ENCODE peak calls at places on chromosomes 5 and 9, in five cellular contexts. U is fibroblast of the aortic adventitia, A is HFF-Myc, G is tibial nerve, R is astrocyte. Q is an unnamed sample.

GRCh38 chr9:13020141-13020540 is 245.3 kb downstream of the LURAP1L start:
- DNase-seq in U (peak; percentile 64), G (no peak), R (no peak), A (no peak), Q (peak; percentile 37)

GRCh38 chr5:13976867-13977479 is 32.5 kb upstream of the DNAH5 start:
- DNase-seq in G (no peak), U (peak; percentile 49), R (peak; percentile 45), A (peak; percentile 22), Q (peak; percentile 50)

GRCh38 chr9:122941560-122942234 is 877 bp downstream of the RABGAP1 start:
- DNase-seq in A (no peak), U (peak; percentile 60), R (peak; percentile 70), G (no peak), Q (peak; percentile 73)

GRCh38 chr5:104024538-104024937 is 461.9 kb upstream of the NUDT12 start:
- DNase-seq in A (no peak), G (no peak), R (no peak), U (no peak), Q (no peak)

GRCh38 chr9:30103647-30104394 is 2280.6 kb upstream of the ACO1 start:
- DNase-seq in G (no peak), R (no peak), U (no peak), A (no peak), Q (no peak)

GRCh38 chr9:23830949-23831730 is 5.1 kb upstream of the ELAVL2 start:
- DNase-seq in A (no peak), R (no peak), G (no peak), U (no peak), Q (no peak)

GRCh38 chr9:73577867-73578266 is 426.2 kb downstream of the ANXA1 start:
- DNase-seq in G (no peak), U (peak; percentile 27), A (no peak), R (peak; percentile 61), Q (peak; percentile 2)

GRCh38 chr9:105901514-105902109 is 207.3 kb downstream of the TMEM38B start:
- DNase-seq in R (peak; percentile 6), A (no peak), G (no peak), U (no peak), Q (peak; percentile 17)

GRCh38 chr5:167710444-167711025 is 580.9 kb upstream of the WWC1 start:
- DNase-seq in A (no peak), U (no peak), R (peak; percentile 72), G (no peak), Q (peak; percentile 69)

GRCh38 chr5:173970878-173971650 is 17.9 kb upstream of the C5orf47 start:
- DNase-seq in U (no peak), G (no peak), R (no peak), A (no peak), Q (peak; percentile 12)

GRCh38 chr9:20048985-20049384 is 260.1 kb upstream of the SLC24A2 start:
- DNase-seq in U (no peak), A (no peak), R (no peak), G (no peak), Q (no peak)

GRCh38 chr5:149546974-149547373 is 4.3 kb downstream of the CSNK1A1 start:
- DNase-seq in R (no peak), A (no peak), U (no peak), G (no peak), Q (no peak)

GRCh38 chr9:131709741-131710499 is 30.0 kb downstream of the RAPGEF1 start:
- DNase-seq in R (peak; percentile 59), U (peak; percentile 27), G (no peak), A (no peak), Q (peak; percentile 50)

GRCh38 chr9:32928912-32929311 is 72.5 kb downstream of the APTX start:
- DNase-seq in G (no peak), A (no peak), R (no peak), U (no peak), Q (no peak)

GRCh38 chr5:67476531-67476930 is 279.9 kb upstream of the CD180 start:
- DNase-seq in G (no peak), A (peak; percentile 39), U (no peak), R (peak; percentile 16), Q (peak; percentile 77)

GRCh38 chr5:119071573-119071874 is 637 bp downstream of the DMXL1 start:
- DNase-seq in U (no peak), R (no peak), G (no peak), A (no peak), Q (peak; percentile 16)

GRCh38 chr5:138790684-138791083 is 37.5 kb downstream of the CTNNA1 start:
- DNase-seq in U (no peak), A (no peak), G (no peak), R (peak; percentile 36), Q (no peak)

GRCh38 chr5:138784590-138784989 is 31.4 kb downstream of the CTNNA1 start:
- DNase-seq in U (peak; percentile 78), G (no peak), R (peak; percentile 67), A (no peak), Q (peak; percentile 67)

GRCh38 chr5:138792181-138792808 is 39.1 kb downstream of the CTNNA1 start:
- DNase-seq in A (no peak), G (no peak), R (peak; percentile 74), U (no peak), Q (peak; percentile 30)

GRCh38 chr5:138793481-138794010 is 40.3 kb downstream of the CTNNA1 start:
- DNase-seq in G (no peak), U (peak; percentile 40), A (no peak), R (no peak), Q (peak; percentile 44)

DNA sequence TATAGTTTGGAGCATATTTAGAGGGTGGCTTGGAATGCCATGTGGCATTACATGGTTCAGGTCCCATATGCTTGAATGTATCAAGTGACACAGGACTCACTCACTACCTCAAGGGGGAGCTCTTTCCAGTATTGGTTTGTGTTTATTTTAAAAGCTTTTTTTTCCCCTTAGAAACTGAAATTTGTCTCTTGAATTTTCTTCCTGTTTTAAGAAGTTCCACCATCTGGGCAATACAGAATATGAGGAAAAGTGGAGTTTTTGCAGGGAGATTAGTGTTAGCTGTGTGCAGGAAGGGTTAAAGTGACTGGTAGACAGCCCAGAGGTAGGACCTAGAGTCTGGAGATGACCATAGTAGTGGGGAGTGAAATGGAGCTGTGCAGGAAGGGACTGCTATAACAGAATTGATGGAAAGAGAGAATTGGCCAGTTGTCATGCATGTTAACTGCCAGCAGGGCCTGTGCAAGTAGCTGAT is 36.6 kb downstream of the CTNNA1 start:
- DNase-seq in A (peak; percentile 47), R (no peak), U (peak; percentile 43), G (no peak), Q (peak; percentile 28)
- TF ChIP-seq CTCF in A (peak; percentile 65), R (peak; percentile 45), U (peak; percentile 61), G (peak; percentile 43), Q (peak; percentile 61)

GRCh38 chr9:135338546-135338945 is 141.0 kb upstream of the PPP1R26 start:
- DNase-seq in A (no peak), G (no peak), U (no peak), R (no peak), Q (no peak)

GRCh38 chr9:135340726-135341475 is 138.7 kb upstream of the PPP1R26 start:
- DNase-seq in R (no peak), G (no peak), A (no peak), U (no peak), Q (no peak)

GRCh38 chr9:135341612-135342169 is 137.9 kb upstream of the PPP1R26 start:
- DNase-seq in R (no peak), G (no peak), U (no peak), A (no peak), Q (no peak)

GRCh38 chr9:135340143-135340655 is 139.4 kb upstream of the PPP1R26 start:
- DNase-seq in R (no peak), G (no peak), A (no peak), U (no peak), Q (no peak)

DNA sequence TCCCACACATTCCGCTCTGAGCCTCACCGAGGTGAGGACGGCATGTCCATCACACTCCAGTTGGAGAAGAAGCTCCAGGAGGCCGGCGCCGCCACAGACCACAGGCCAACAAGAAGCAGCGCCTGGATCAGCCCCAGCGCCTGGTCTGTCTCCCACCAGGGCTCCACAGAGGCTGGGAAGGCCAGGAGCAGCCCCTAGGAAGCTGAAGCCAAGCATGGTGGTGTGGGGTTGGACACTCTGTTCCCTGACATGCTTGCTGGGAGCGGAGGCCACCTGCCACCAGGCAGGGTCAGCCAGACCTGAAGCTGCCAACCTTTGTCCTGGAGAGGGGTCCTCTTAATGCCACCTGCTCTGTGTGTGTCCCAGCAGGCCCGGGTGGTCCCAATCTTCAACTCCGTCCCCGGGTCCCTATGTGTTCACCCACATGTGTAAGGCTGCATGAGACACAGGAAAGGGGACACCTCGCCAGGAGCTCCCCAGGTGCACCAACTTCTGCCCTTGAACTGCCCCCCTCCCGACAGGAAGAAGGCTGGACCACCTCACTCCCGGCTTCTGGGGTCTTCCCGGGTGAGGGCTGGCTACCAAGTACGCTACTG is 140.1 kb upstream of the PPP1R26 start:
- DNase-seq in R (no peak), G (no peak), U (no peak), A (no peak), Q (no peak)
- H3K4me3 ChIP-seq in R (no peak overlapping the region), G (no peak overlapping the region), U (no peak overlapping the region), A (no peak overlapping the region), Q (no peak overlapping the region)

GRCh38 chr9:1619915-1620705 is 395.0 kb upstream of the SMARCA2 start:
- DNase-seq in G (no peak), R (no peak), U (no peak), A (no peak), Q (peak; percentile 11)
- TF ChIP-seq CTCF in G (no peak), R (no peak), U (no peak), A (no peak), Q (peak; percentile 42)

GRCh38 chr9:137280478-137281344 is 3.2 kb downstream of the TOR4A start:
- DNase-seq in U (no peak), G (no peak), A (no peak), R (no peak), Q (peak; percentile 27)
- H3K4me3 ChIP-seq in U (no peak overlapping the region), G (no peak overlapping the region), A (no peak overlapping the region), R (peak overlapping the region; percentile 10), Q (no peak overlapping the region)

DNA sequence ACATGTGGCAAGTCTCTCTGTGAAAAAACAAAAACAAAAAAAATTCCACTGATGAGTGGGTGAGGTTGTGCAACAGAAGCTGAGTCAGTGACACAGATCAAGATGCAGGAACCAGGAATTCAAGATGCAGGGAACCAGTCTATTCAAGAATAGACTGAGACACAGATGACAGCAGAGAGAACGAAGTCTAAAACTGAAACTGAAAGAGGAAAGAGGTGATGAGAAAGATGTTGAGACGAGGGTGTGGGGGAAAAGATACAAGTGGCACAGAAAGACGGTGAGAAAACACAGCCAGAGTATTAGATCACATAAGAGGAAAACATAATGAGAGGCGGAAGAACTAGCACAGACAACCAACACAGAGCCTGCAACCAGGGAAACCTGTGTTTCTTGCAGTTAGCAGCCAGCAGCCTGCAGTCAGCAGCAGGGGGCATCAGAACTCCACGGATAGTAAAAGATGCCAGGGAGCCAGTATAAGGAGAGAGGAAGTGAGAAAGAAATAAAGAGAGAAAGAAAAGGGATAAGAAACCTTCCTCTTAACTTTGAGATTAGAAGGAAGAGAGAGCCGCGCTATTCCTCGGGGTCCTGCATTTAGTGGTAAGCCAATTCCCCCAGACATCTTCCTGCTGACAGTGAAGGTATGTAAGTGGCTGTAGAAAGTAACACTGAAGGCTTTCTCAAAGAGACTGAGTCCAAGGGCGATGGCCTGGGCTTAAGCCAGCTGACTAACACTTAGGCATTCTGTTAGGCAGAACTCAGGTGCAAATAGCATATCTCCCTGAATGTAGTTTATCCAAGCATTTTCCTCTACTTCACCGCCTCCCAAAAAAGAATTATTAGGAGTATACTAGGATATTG is 79.0 kb downstream of the TLR4 start:
- DNase-seq in R (peak; percentile 52), U (peak; percentile 84), A (no peak), G (peak; percentile 73), Q (peak; percentile 86)
- TF ChIP-seq CTCF in R (peak; percentile 90), U (peak; percentile 94), A (peak; percentile 86), G (peak; percentile 78), Q (peak; percentile 97)